ENCODE peak calls at places on chromosomes 3 and 15, in ten cellular contexts. X is fibroblast of lung; H is stimulated activated CD8-positive, alpha-beta memory T cell treated with anti-CD3 and anti-CD28 coated beads, Interleukin-2, amount 100 ng/mL, for 1 hour; N is NCI-H2029 treated with DMSO at 0.1 percent for 48 hours; P is AML-193; R is LNCaP clone FGC; O is SJSA1; K is OCI-LY7; M is GM04504; L is NAMALWA. E is an unnamed sample.

GRCh38 chr3:140432176-140432753 is 245.6 kb upstream of the TRIM42 start:
- DNase-seq in X (peak), H (no peak), N (no peak), P (no peak), R (no peak), O (no peak), K (no peak), M (no peak), L (no peak), E (no peak)

GRCh38 chr3:126197854-126198584 is 17.6 kb upstream of the ALDH1L1 start:
- DNase-seq in X (peak), H (peak), N (peak), P (peak), R (peak), O (peak), K (peak), M (peak), L (peak), E (peak)

GRCh38 chr15:75531041-75531450 is 48.1 kb downstream of the PTPN9 start:
- DNase-seq in X (peak), H (no peak), N (no peak), P (no peak), R (peak), O (no peak), K (no peak), M (peak), L (no peak), E (no peak)

GRCh38 chr3:167032267-167032876 is 347.7 kb downstream of the ZBBX start:
- DNase-seq in X (peak), H (no peak), N (peak), P (peak), R (peak), O (peak), K (peak), M (no peak), L (peak), E (peak)

GRCh38 chr3:10299679-10300078 is 6.9 kb upstream of the GHRL start:
- DNase-seq in X (no peak), H (no peak), N (no peak), P (no peak), R (no peak), O (no peak), K (no peak), M (no peak), L (no peak), E (no peak)

GRCh38 chr15:63497642-63498100 is 6.7 kb upstream of the USP3 start:
- DNase-seq in X (no peak), H (peak), N (no peak), P (peak), R (no peak), O (no peak), K (peak), M (no peak), L (peak), E (no peak)

GRCh38 chr3:112984485-112984884 is 6.3 kb upstream of the GTPBP8 start:
- DNase-seq in X (peak), H (peak), N (peak), P (no peak), R (peak), O (no peak), K (no peak), M (no peak), L (peak), E (no peak)

GRCh38 chr3:5651351-5651750 is 463.8 kb downstream of the EDEM1 start:
- DNase-seq in X (no peak), H (no peak), N (no peak), P (no peak), R (no peak), O (no peak), K (no peak), M (no peak), L (no peak), E (no peak)

GRCh38 chr3:190456779-190457178 is 7.1 kb upstream of the TMEM207 start:
- DNase-seq in X (no peak), H (no peak), N (no peak), P (no peak), R (peak), O (no peak), K (no peak), M (no peak), L (no peak), E (no peak)

GRCh38 chr15:88376574-88377174 is 90.5 kb downstream of the MRPL46 start:
- DNase-seq in X (peak), H (no peak), N (no peak), P (no peak), R (no peak), O (no peak), K (no peak), M (no peak), L (no peak), E (no peak)

GRCh38 chr15:40085225-40085624 is 23.5 kb downstream of the BMF start:
- DNase-seq in X (peak), H (no peak), N (no peak), P (no peak), R (no peak), O (peak), K (no peak), M (no peak), L (no peak), E (no peak)

GRCh38 chr3:196518999-196519737 is 4.0 kb upstream of the SMCO1 start:
- DNase-seq in X (peak), H (peak), N (no peak), P (peak), R (peak), O (peak), K (peak), M (peak), L (peak), E (peak)

GRCh38 chr15:29071193-29071906 is 185.6 kb downstream of the APBA2 start:
- DNase-seq in X (no peak), H (no peak), N (no peak), P (no peak), R (no peak), O (no peak), K (no peak), M (no peak), L (no peak), E (no peak)

GRCh38 chr15:75573001-75573400 is 6.1 kb downstream of the PTPN9 start:
- DNase-seq in X (peak), H (no peak), N (no peak), P (peak), R (no peak), O (no peak), K (no peak), M (no peak), L (no peak), E (no peak)

GRCh38 chr3:155026999-155027591 is 53.0 kb upstream of the MME start:
- DNase-seq in X (peak), H (no peak), N (no peak), P (peak), R (no peak), O (no peak), K (no peak), M (peak), L (no peak), E (no peak)

GRCh38 chr3:41162981-41163380 is 36.3 kb upstream of the CTNNB1 start:
- DNase-seq in X (no peak), H (no peak), N (no peak), P (no peak), R (no peak), O (no peak), K (no peak), M (no peak), L (no peak), E (no peak)

GRCh38 chr3:177279118-177279815 is 82.0 kb upstream of the TBL1XR1 start:
- DNase-seq in X (peak), H (no peak), N (peak), P (no peak), R (peak), O (no peak), K (no peak), M (no peak), L (no peak), E (no peak)

GRCh38 chr15:92808611-92809063 is 91.5 kb upstream of the CHD2 start:
- DNase-seq in X (peak), H (no peak), N (no peak), P (peak), R (no peak), O (no peak), K (no peak), M (no peak), L (no peak), E (peak)

GRCh38 chr15:53917109-53917508 is 61.1 kb upstream of the UNC13C start:
- DNase-seq in X (no peak), H (no peak), N (no peak), P (no peak), R (no peak), O (no peak), K (no peak), M (no peak), L (no peak), E (no peak)

GRCh38 chr3:58529516-58530353 is 7.3 kb downstream of the ACOX2 start:
- DNase-seq in X (no peak), H (no peak), N (no peak), P (peak), R (no peak), O (peak), K (peak), M (no peak), L (peak), E (peak)

GRCh38 chr3:14448756-14449728 is 46.6 kb downstream of the SLC6A6 start:
- DNase-seq in X (no peak), H (no peak), N (no peak), P (no peak), R (no peak), O (no peak), K (no peak), M (no peak), L (no peak), E (no peak)

GRCh38 chr3:123348471-123349200 is 100.3 kb downstream of the ADCY5 start:
- DNase-seq in X (no peak), H (no peak), N (no peak), P (no peak), R (no peak), O (no peak), K (no peak), M (no peak), L (no peak), E (no peak)

GRCh38 chr3:126208618-126209256 is 28.4 kb upstream of the ALDH1L1 start:
- DNase-seq in X (peak), H (no peak), N (peak), P (peak), R (no peak), O (peak), K (no peak), M (peak), L (no peak), E (no peak)

GRCh38 chr3:52047295-52047960 is 8.9 kb downstream of the DUSP7 start:
- DNase-seq in X (peak), H (no peak), N (no peak), P (no peak), R (no peak), O (no peak), K (no peak), M (no peak), L (no peak), E (no peak)

GRCh38 chr3:69869643-69870042 is 129.9 kb upstream of the SAMMSON start:
- DNase-seq in X (peak), H (no peak), N (no peak), P (no peak), R (no peak), O (no peak), K (no peak), M (no peak), L (no peak), E (no peak)

GRCh38 chr3:174863488-174863887 is 4.4 kb downstream of the NAALADL2 start:
- DNase-seq in X (no peak), H (no peak), N (no peak), P (no peak), R (peak), O (no peak), K (no peak), M (no peak), L (no peak), E (no peak)

GRCh38 chr3:41323860-41324259 is 124.6 kb downstream of the CTNNB1 start:
- DNase-seq in X (no peak), H (no peak), N (no peak), P (no peak), R (no peak), O (no peak), K (no peak), M (no peak), L (no peak), E (no peak)

GRCh38 chr15:78934063-78935023 is 10.5 kb downstream of the CTSH start:
- DNase-seq in X (peak), H (no peak), N (no peak), P (no peak), R (peak), O (no peak), K (no peak), M (no peak), L (no peak), E (no peak)

GRCh38 chr15:75030023-75030413 is 6.6 kb downstream of the PPCDC start:
- DNase-seq in X (no peak), H (no peak), N (no peak), P (peak), R (no peak), O (no peak), K (no peak), M (peak), L (no peak), E (no peak)

GRCh38 chr3:87225659-87226058 is 1.4 kb upstream of the CHMP2B start:
- DNase-seq in X (no peak), H (no peak), N (no peak), P (no peak), R (no peak), O (no peak), K (no peak), M (no peak), L (no peak), E (no peak)

GRCh38 chr3:196016485-196016884 is 65.4 kb downstream of the TFRC start:
- DNase-seq in X (peak), H (no peak), N (no peak), P (no peak), R (no peak), O (no peak), K (no peak), M (peak), L (no peak), E (no peak)

GRCh38 chr3:44045476-44046275 is 196.0 kb upstream of the TOPAZ1 start:
- DNase-seq in X (peak), H (no peak), N (peak), P (peak), R (no peak), O (no peak), K (peak), M (no peak), L (peak), E (no peak)

GRCh38 chr15:84953136-84953535 is 28.5 kb upstream of the PDE8A start:
- DNase-seq in X (peak), H (no peak), N (no peak), P (no peak), R (no peak), O (no peak), K (no peak), M (no peak), L (no peak), E (no peak)

GRCh38 chr3:53170325-53171108 is 9.5 kb downstream of the PRKCD start:
- DNase-seq in X (no peak), H (no peak), N (no peak), P (peak), R (no peak), O (no peak), K (peak), M (no peak), L (no peak), E (no peak)

GRCh38 chr15:39156166-39156565 is 424.7 kb upstream of the THBS1 start:
- DNase-seq in X (no peak), H (no peak), N (no peak), P (no peak), R (no peak), O (no peak), K (no peak), M (no peak), L (no peak), E (no peak)

GRCh38 chr15:77983091-77983707 is 94.3 kb downstream of the TBC1D2B start:
- DNase-seq in X (no peak), H (no peak), N (no peak), P (no peak), R (no peak), O (no peak), K (no peak), M (no peak), L (no peak), E (peak)

GRCh38 chr15:44710236-44711088 is 661 bp downstream of the PATL2 start:
- DNase-seq in X (peak), H (peak), N (no peak), P (peak), R (no peak), O (peak), K (peak), M (no peak), L (peak), E (no peak)

GRCh38 chr3:197362086-197362485 is 63.7 kb upstream of the DLG1 start:
- DNase-seq in X (no peak), H (no peak), N (no peak), P (no peak), R (no peak), O (no peak), K (no peak), M (no peak), L (no peak), E (no peak)

E was measured in endothelial cell.